ENCODE peak calls at places on chromosomes 16 and 17, in seven cellular contexts. N, P, U, D, X, E and R are unnamed samples.
A peak's percentile ranks its signal among the peaks of the same experiment; 100 is the strongest.

GRCh38 chr16:88743693-88744519 is 37.6 kb downstream of the CTU2 start:
- DNase-seq in N (peak; percentile 35), P (peak; percentile 76), U (peak; percentile 82), D (peak; percentile 92), X (peak; percentile 17), E (peak; percentile 36), R (peak; percentile 81)

GRCh38 chr16:67163164-67163902 is 1.2 kb upstream of the HSF4 start:
- DNase-seq in N (no peak), P (peak; percentile 61), U (no peak), D (no peak), X (peak; percentile 41), E (no peak), R (peak; percentile 83)

GRCh38 chr16:86573215-86573614 is 5.1 kb upstream of the FOXL1 start:
- DNase-seq in N (no peak), P (no peak), U (no peak), D (no peak), X (no peak), E (no peak), R (no peak)

GRCh38 chr17:21275579-21276339 is 8.8 kb upstream of the MAP2K3 start:
- DNase-seq in N (peak; percentile 59), P (peak; percentile 87), U (peak; percentile 98), D (peak; percentile 94), X (no peak), E (peak; percentile 80), R (peak; percentile 96)

GRCh38 chr17:1865252-1866037 is 35.6 kb downstream of the RPA1 start:
- DNase-seq in N (no peak), P (peak; percentile 61), U (peak; percentile 59), D (peak; percentile 19), X (no peak), E (peak; percentile 36), R (peak; percentile 33)

GRCh38 chr17:2854662-2855061 is 58.4 kb downstream of the RAP1GAP2 start:
- DNase-seq in N (no peak), P (no peak), U (no peak), D (peak; percentile 18), X (peak; percentile 25), E (no peak), R (no peak)

GRCh38 chr17:46916211-46916610 is 6.7 kb upstream of the GOSR2 start:
- DNase-seq in N (no peak), P (peak; percentile 39), U (no peak), D (no peak), X (no peak), E (no peak), R (no peak)

GRCh38 chr17:79612468-79613194 is 1.8 kb upstream of the RBFOX3 start:
- DNase-seq in N (no peak), P (peak; percentile 64), U (peak; percentile 74), D (peak; percentile 85), X (peak; percentile 53), E (peak; percentile 64), R (no peak)

GRCh38 chr16:12674096-12674495 is 129.6 kb downstream of the CPPED1 start:
- DNase-seq in N (peak; percentile 33), P (no peak), U (no peak), D (no peak), X (no peak), E (no peak), R (no peak)

GRCh38 chr16:23365602-23366240 is 63.6 kb downstream of the SCNN1B start:
- DNase-seq in N (no peak), P (no peak), U (no peak), D (no peak), X (peak; percentile 55), E (no peak), R (no peak)

GRCh38 chr16:67389911-67390815 is 3.1 kb downstream of the TPPP3 start:
- DNase-seq in N (no peak), P (no peak), U (no peak), D (no peak), X (no peak), E (no peak), R (no peak)

GRCh38 chr17:82300707-82301270 is 16.6 kb downstream of the CD7 start:
- DNase-seq in N (no peak), P (peak; percentile 75), U (peak; percentile 73), D (peak; percentile 87), X (no peak), E (peak; percentile 54), R (peak; percentile 65)

GRCh38 chr16:78396046-78396445 is 296.6 kb downstream of the WWOX start:
- DNase-seq in N (no peak), P (peak; percentile 30), U (no peak), D (no peak), X (no peak), E (no peak), R (no peak)

GRCh38 chr16:85616608-85617311 is 3.6 kb downstream of the GSE1 start:
- DNase-seq in N (no peak), P (no peak), U (peak; percentile 85), D (no peak), X (no peak), E (no peak), R (peak; percentile 71)

GRCh38 chr17:27760069-27760885 is 40.1 kb downstream of the NOS2 start:
- DNase-seq in N (no peak), P (peak; percentile 55), U (peak; percentile 73), D (peak; percentile 64), X (no peak), E (peak; percentile 36), R (peak; percentile 86)

GRCh38 chr16:4653981-4654380 is 29.4 kb downstream of the MGRN1 start:
- DNase-seq in N (no peak), P (no peak), U (no peak), D (no peak), X (no peak), E (no peak), R (peak; percentile 38)

GRCh38 chr17:8075081-8075480 is 12.4 kb downstream of the ALOX12B start:
- DNase-seq in N (no peak), P (no peak), U (no peak), D (no peak), X (no peak), E (no peak), R (no peak)

GRCh38 chr17:47995241-47995935 is 24.5 kb downstream of the CDK5RAP3 start:
- DNase-seq in N (no peak), P (no peak), U (no peak), D (no peak), X (no peak), E (no peak), R (no peak)

GRCh38 chr17:80894439-80894721 is 97.3 kb upstream of the CHMP6 start:
- DNase-seq in N (no peak), P (no peak), U (no peak), D (peak; percentile 55), X (no peak), E (no peak), R (no peak)

GRCh38 chr17:82748756-82749155 is 3.1 kb upstream of the TBCD start:
- DNase-seq in N (no peak), P (no peak), U (no peak), D (no peak), X (no peak), E (no peak), R (no peak)

GRCh38 chr17:28478940-28479615 is 5.6 kb downstream of the SLC13A2 start:
- DNase-seq in N (peak; percentile 36), P (peak; percentile 33), U (no peak), D (no peak), X (no peak), E (no peak), R (no peak)

GRCh38 chr17:38741853-38742421 is 6.2 kb downstream of the PCGF2 start:
- DNase-seq in N (no peak), P (no peak), U (no peak), D (no peak), X (peak; percentile 29), E (no peak), R (no peak)

GRCh38 chr17:1621273-1621954 is 7.2 kb downstream of the SLC43A2 start:
- DNase-seq in N (no peak), P (no peak), U (no peak), D (no peak), X (no peak), E (no peak), R (no peak)